ENCODE peak calls at places on chromosomes 13 and 19, in four cellular contexts. E is RWPE1, V is uterus, G is OCI-LY7. K is an unnamed sample.

GRCh38 chr19:45187421-45188100 is 9.0 kb downstream of the BLOC1S3 start:
- DNase-seq in V (no peak), E (peak), G (peak), K (no peak)

GRCh38 chr19:44889830-44890365 is 1.2 kb upstream of the TOMM40 start:
- DNase-seq in G (no peak), E (no peak), V (no peak), K (no peak)

GRCh38 chr19:29690842-29691241 is 24.2 kb downstream of the C19orf12 start:
- DNase-seq in E (peak), G (peak), V (no peak), K (no peak)

GRCh38 chr13:27374650-27375049 is 49.8 kb upstream of the GTF3A start:
- DNase-seq in V (peak), G (peak), E (peak), K (peak)

GRCh38 chr19:18392417-18392816 is 5.0 kb downstream of the LRRC25 start:
- DNase-seq in V (no peak), G (no peak), E (no peak), K (peak)

GRCh38 chr19:10642473-10642872 is 11.7 kb upstream of the ILF3 start:
- DNase-seq in G (no peak), V (no peak), E (no peak), K (no peak)

GRCh38 chr13:99265162-99265822 is 7.1 kb upstream of the GPR18 start:
- DNase-seq in G (no peak), E (no peak), V (no peak), K (no peak)

GRCh38 chr19:45250216-45250831 is 747 bp upstream of the MARK4 start:
- DNase-seq in V (no peak), E (peak), G (no peak), K (no peak)

GRCh38 chr19:7292950-7293794 is 1.0 kb downstream of the INSR start:
- DNase-seq in V (peak), G (peak), E (no peak), K (peak)

GRCh38 chr19:14003279-14004051 is 2.7 kb downstream of the RFX1 start:
- DNase-seq in G (peak), V (no peak), E (no peak), K (peak)

GRCh38 chr19:32619051-32619685 is 38.2 kb downstream of the PDCD5 start:
- DNase-seq in E (no peak), V (no peak), G (no peak), K (no peak)

GRCh38 chr19:7552781-7553180 is 17.3 kb downstream of the PNPLA6 start:
- DNase-seq in V (no peak), E (no peak), G (no peak), K (no peak)

GRCh38 chr13:111661052-111661451 is 340.6 kb downstream of the TEX29 start:
- DNase-seq in G (no peak), E (no peak), V (no peak), K (no peak)

GRCh38 chr13:25380741-25381324 is 9.1 kb downstream of the ATP8A2 start:
- DNase-seq in V (no peak), E (no peak), G (no peak), K (no peak)

GRCh38 chr19:38045554-38046253 is 138.7 kb downstream of the SIPA1L3 start:
- DNase-seq in E (no peak), V (no peak), G (peak), K (no peak)

GRCh38 chr19:38046254-38047047 is 139.4 kb downstream of the SIPA1L3 start:
- DNase-seq in G (peak), E (no peak), V (no peak), K (no peak)

GRCh38 chr19:38047048-38047435 is 140.0 kb downstream of the SIPA1L3 start:
- DNase-seq in G (peak), V (no peak), E (no peak), K (no peak)

GRCh38 chr19:38049105-38049649 is 142.2 kb downstream of the SIPA1L3 start:
- DNase-seq in V (no peak), G (peak), E (no peak), K (no peak)

DNA sequence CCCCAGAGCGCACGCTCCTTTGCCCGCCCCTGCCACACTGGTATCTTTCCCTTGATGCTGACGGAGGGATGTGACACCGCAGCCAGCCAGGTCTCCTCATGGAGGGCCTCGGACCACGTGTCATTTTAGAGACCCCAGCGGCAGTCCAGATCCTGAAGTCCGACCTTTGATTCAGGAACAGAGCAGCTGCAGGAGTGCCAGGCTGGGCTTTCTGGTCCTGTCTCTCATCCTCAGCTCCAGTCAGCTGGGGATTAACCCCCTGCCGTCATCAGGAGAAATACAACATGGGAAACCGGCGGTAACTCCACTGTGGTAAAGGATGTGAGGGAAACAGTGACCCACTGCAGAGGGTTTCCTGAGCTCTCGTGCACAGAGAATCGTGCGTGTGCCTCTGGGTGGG is 140.6 kb downstream of the SIPA1L3 start:
- DNase-seq in G (no peak), E (no peak), V (no peak), K (no peak)
- H3K27ac ChIP-seq in G (peak), E (peak), V (no peak), K (no peak)

DNA sequence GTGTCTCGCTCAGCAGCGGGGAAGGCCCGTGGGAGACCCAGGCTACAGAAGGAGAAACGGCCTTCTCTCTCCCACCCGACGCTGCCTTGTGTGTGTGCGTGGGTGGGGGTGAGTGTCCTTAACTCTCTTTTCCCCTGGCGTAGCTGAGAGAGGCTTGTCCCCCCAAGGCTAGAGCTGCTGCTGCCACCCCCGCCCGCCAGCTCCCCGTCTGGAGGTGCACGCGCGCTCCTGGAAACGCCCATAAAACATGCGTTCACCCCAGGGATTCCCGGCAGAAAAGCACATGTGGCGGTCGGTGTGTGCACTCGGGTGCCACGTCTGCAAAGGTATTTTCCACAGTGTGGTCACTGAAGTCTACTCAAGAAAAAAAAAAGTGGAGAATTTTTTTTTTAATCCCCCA is 36.1 kb downstream of the GADD45B start:
- DNase-seq in E (no peak), G (no peak), V (no peak), K (no peak)
- H3K27ac ChIP-seq in E (no peak), G (no peak), V (no peak), K (no peak)

GRCh38 chr19:16561382-16561781 is 10.8 kb downstream of the SLC35E1 start:
- DNase-seq in V (no peak), E (no peak), G (no peak), K (peak)
- H3K27ac ChIP-seq in V (no peak), E (no peak), G (no peak), K (no peak)

GRCh38 chr13:75761373-75761772 is 125.2 kb downstream of the LMO7 start:
- DNase-seq in V (no peak), G (no peak), E (peak), K (no peak)
- H3K27ac ChIP-seq in V (no peak), G (no peak), E (no peak), K (no peak)

DNA sequence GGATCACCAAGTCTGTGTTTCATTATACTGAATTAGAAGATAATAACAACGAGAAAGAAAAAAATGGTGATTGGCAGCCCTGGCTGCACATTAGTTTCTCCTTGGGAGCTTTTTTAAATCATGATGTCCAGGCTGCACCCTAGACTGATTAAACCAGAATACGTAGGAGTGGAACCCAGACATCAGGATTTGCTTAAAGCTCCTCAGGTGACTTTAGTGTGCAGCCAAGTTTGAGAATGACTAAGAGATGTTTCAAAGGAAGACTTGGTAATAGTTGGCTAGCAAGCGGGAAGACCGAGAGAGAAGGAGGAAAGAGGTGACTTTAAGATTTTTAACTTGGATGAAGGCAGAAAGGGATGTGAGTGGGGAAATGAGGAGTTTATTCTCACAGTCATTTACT is 71.4 kb upstream of the SERP2 start:
- DNase-seq in G (no peak), V (no peak), E (no peak), K (no peak)
- H3K27ac ChIP-seq in G (no peak), V (peak), E (no peak), K (no peak)

GRCh38 chr13:97327071-97327470 is 104.9 kb downstream of the MBNL2 start:
- DNase-seq in E (no peak), G (no peak), V (no peak), K (no peak)

GRCh38 chr13:97327521-97328221 is 105.5 kb downstream of the MBNL2 start:
- DNase-seq in G (no peak), V (no peak), E (no peak), K (no peak)

GRCh38 chr13:97330448-97330847 is 103.5 kb upstream of the RAP2A start:
- DNase-seq in G (no peak), E (no peak), V (no peak), K (no peak)

GRCh38 chr13:97329331-97329730 is 104.6 kb upstream of the RAP2A start:
- DNase-seq in V (no peak), E (no peak), G (no peak), K (no peak)

GRCh38 chr13:97328222-97328790 is 105.7 kb upstream of the RAP2A start:
- DNase-seq in E (no peak), V (no peak), G (no peak), K (peak)
- H3K27ac ChIP-seq in E (peak), V (peak), G (no peak), K (peak)

DNA sequence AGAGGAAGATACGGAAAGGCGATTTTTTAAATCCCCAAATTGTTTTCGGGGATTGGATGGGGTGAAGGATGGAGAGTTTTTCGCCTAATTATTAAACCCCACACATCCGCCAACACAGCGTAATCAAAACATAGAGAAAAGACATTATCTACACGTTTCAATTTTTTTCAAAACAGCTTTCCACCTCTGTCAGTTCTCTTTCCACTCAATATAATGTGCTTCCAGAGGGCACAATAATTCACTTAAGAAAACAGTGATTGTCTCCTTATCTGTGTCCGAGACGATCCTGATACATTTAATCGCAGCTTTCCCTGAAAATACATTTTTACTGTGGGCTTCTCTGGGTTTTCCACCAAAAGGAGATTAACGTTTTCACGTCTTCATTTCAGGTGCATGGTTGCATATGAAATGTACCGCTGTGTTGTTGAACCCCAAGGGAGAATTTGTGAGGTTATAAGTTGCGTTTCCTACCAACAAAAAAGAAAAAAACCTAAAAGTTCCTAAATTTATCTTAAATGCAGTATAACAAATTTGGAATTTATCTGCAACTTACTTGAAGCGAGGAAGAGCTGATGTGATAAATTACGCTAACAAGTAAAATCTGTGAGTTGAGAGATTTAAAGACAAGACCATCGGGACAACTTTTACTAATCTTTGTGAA is 625 bp upstream of the OBI1 start:
- DNase-seq in E (no peak), G (peak), V (no peak), K (no peak)
- H3K27ac ChIP-seq in E (no peak), G (no peak), V (peak), K (no peak)

DNA sequence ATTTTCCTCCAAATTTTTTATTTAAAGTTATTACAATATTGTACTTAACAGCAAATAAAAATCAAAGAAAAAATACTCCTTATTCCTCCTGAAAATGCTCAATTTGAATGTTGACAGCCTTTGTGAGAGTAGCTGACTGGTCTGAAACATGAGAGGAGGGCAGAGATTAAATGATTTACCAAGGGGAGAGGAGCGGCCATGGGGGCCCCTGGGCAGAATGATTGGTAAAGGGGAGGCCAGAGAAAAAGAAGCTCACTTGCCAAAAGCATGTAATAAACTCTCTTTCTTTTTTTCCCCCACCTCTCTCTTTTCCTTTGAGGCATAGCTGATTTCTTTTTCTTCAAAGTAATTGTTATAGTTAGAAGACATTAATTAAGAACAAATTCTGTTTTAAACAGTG is 30.1 kb upstream of the FNDC3A start:
- DNase-seq in G (no peak), V (no peak), E (no peak), K (no peak)
- H3K27ac ChIP-seq in G (no peak), V (no peak), E (no peak), K (no peak)

K was measured in right cardiac atrium.